ENCODE peak calls at places on chromosome 3, in nine cellular contexts. O, Q, N, E, F, T, B, S and Y are unnamed samples.

GRCh38 chr3:52030725-52031330 is 25.5 kb downstream of the DUSP7 start:
- DNase-seq in O (no peak), Q (no peak), N (no peak), E (no peak), F (no peak), T (no peak), B (no peak), S (no peak), Y (no peak)

GRCh38 chr3:141797167-141797773 is 34.1 kb downstream of the GRK7 start:
- DNase-seq in O (no peak), Q (no peak), N (peak), E (no peak), F (peak), T (no peak), B (peak), S (peak), Y (no peak)

GRCh38 chr3:46386206-46386605 is 15.5 kb downstream of the CCR5 start:
- DNase-seq in O (no peak), Q (no peak), N (peak), E (no peak), F (peak), T (peak), B (no peak), S (no peak), Y (peak)

GRCh38 chr3:25493786-25494185 is 65.7 kb downstream of the RARB start:
- DNase-seq in O (peak), Q (no peak), N (no peak), E (no peak), F (no peak), T (no peak), B (no peak), S (no peak), Y (no peak)

GRCh38 chr3:184380627-184381260 is 890 bp downstream of the CHRD start:
- DNase-seq in O (no peak), Q (no peak), N (no peak), E (no peak), F (no peak), T (no peak), B (peak), S (no peak), Y (no peak)

GRCh38 chr3:190323241-190323617 is 983 bp upstream of the CLDN1 start:
- DNase-seq in O (no peak), Q (no peak), N (no peak), E (no peak), F (no peak), T (no peak), B (no peak), S (no peak), Y (no peak)

GRCh38 chr3:112555535-112556170 is 6.1 kb downstream of the ATG3 start:
- DNase-seq in O (no peak), Q (peak), N (no peak), E (no peak), F (no peak), T (no peak), B (no peak), S (no peak), Y (no peak)

GRCh38 chr3:46946416-46946815 is 30.1 kb downstream of the CCDC12 start:
- DNase-seq in O (no peak), Q (no peak), N (no peak), E (no peak), F (peak), T (peak), B (no peak), S (no peak), Y (no peak)

GRCh38 chr3:197226179-197226578 is 72.2 kb downstream of the DLG1 start:
- DNase-seq in O (no peak), Q (no peak), N (no peak), E (no peak), F (no peak), T (no peak), B (no peak), S (no peak), Y (no peak)

GRCh38 chr3:52447512-52448355 is 2.8 kb upstream of the SEMA3G start:
- DNase-seq in O (no peak), Q (no peak), N (no peak), E (no peak), F (no peak), T (no peak), B (no peak), S (no peak), Y (no peak)

GRCh38 chr3:107881517-107881916 is 209.3 kb downstream of the CD47 start:
- DNase-seq in O (no peak), Q (no peak), N (no peak), E (no peak), F (no peak), T (no peak), B (no peak), S (no peak), Y (no peak)

GRCh38 chr3:172808969-172809546 is 58.5 kb downstream of the ECT2 start:
- DNase-seq in O (no peak), Q (peak), N (no peak), E (no peak), F (peak), T (peak), B (no peak), S (no peak), Y (no peak)

GRCh38 chr3:60160792-60161175 is 1090.5 kb downstream of the FHIT start:
- DNase-seq in O (no peak), Q (no peak), N (no peak), E (no peak), F (no peak), T (no peak), B (no peak), S (no peak), Y (no peak)

GRCh38 chr3:71511037-71511436 is 72.5 kb downstream of the FOXP1 start:
- DNase-seq in O (peak), Q (no peak), N (no peak), E (no peak), F (peak), T (no peak), B (no peak), S (no peak), Y (no peak)

GRCh38 chr3:13046569-13047279 is 26.5 kb downstream of the IQSEC1 start:
- DNase-seq in O (no peak), Q (no peak), N (no peak), E (no peak), F (no peak), T (no peak), B (no peak), S (peak), Y (no peak)

GRCh38 chr3:146747928-146748327 is 142.8 kb upstream of the PLSCR5 start:
- DNase-seq in O (peak), Q (peak), N (no peak), E (no peak), F (peak), T (peak), B (no peak), S (no peak), Y (no peak)

GRCh38 chr3:27900316-27900715 is 178.2 kb upstream of the EOMES start:
- DNase-seq in O (no peak), Q (no peak), N (no peak), E (peak), F (no peak), T (no peak), B (peak), S (no peak), Y (no peak)

GRCh38 chr3:170909129-170909903 is 879 bp upstream of the EIF5A2 start:
- DNase-seq in O (peak), Q (no peak), N (no peak), E (no peak), F (peak), T (peak), B (no peak), S (peak), Y (peak)

GRCh38 chr3:44055951-44056350 is 185.7 kb upstream of the TOPAZ1 start:
- DNase-seq in O (peak), Q (no peak), N (no peak), E (no peak), F (no peak), T (no peak), B (no peak), S (no peak), Y (no peak)

GRCh38 chr3:184117649-184118048 is 17.5 kb upstream of the EIF2B5 start:
- DNase-seq in O (no peak), Q (no peak), N (no peak), E (no peak), F (no peak), T (peak), B (no peak), S (no peak), Y (no peak)

GRCh38 chr3:8550619-8551018 is 49.0 kb downstream of the LMCD1 start:
- DNase-seq in O (no peak), Q (no peak), N (no peak), E (no peak), F (no peak), T (no peak), B (no peak), S (no peak), Y (no peak)

GRCh38 chr3:189739396-189739795 is 108.2 kb downstream of the TP63 start:
- DNase-seq in O (no peak), Q (no peak), N (no peak), E (no peak), F (no peak), T (no peak), B (no peak), S (no peak), Y (no peak)

GRCh38 chr3:42097166-42097946 is 6.2 kb downstream of the TRAK1 start:
- DNase-seq in O (peak), Q (no peak), N (no peak), E (peak), F (no peak), T (no peak), B (peak), S (no peak), Y (no peak)

GRCh38 chr3:52306978-52307377 is 9.1 kb upstream of the DNAH1 start:
- DNase-seq in O (no peak), Q (no peak), N (no peak), E (no peak), F (no peak), T (no peak), B (no peak), S (no peak), Y (no peak)

GRCh38 chr3:197958346-197958745 is 1.7 kb upstream of the LMLN start:
- DNase-seq in O (no peak), Q (no peak), N (no peak), E (no peak), F (no peak), T (no peak), B (no peak), S (no peak), Y (no peak)

GRCh38 chr3:107367353-107367752 is 9.9 kb upstream of the CCDC54 start:
- DNase-seq in O (peak), Q (no peak), N (no peak), E (no peak), F (no peak), T (peak), B (peak), S (no peak), Y (peak)